ENCODE peak calls at places on chromosomes 11 and 22, in eight cellular contexts. H is GM06990, S is choroid plexus epithelial cell, D is AG09309, T is AG04449, U is AG04450, W is thoracic aorta, V is HFF-Myc. P is an unnamed sample.

GRCh38 chr11:112511906-112512305 is 251.2 kb upstream of the PLET1 start:
- DNase-seq in H (no peak), S (no peak), D (no peak), T (no peak), U (no peak), W (no peak), V (no peak), P (no peak)

GRCh38 chr11:130486981-130487380 is 38.5 kb downstream of the ADAMTS15 start:
- DNase-seq in H (no peak), S (no peak), D (no peak), T (no peak), U (no peak), W (no peak), V (no peak), P (no peak)

GRCh38 chr11:46238078-46238966 is 39.1 kb upstream of the CREB3L1 start:
- DNase-seq in H (peak), S (peak), D (no peak), T (no peak), U (no peak), W (no peak), V (no peak), P (peak)

GRCh38 chr22:41446057-41446501 is 522 bp downstream of the TOB2 start:
- DNase-seq in H (no peak), S (peak), D (no peak), T (no peak), U (no peak), W (no peak), V (no peak), P (no peak)

GRCh38 chr22:39716534-39716933 is 146.0 kb downstream of the CACNA1I start:
- DNase-seq in H (no peak), S (no peak), D (no peak), T (no peak), U (no peak), W (no peak), V (no peak), P (no peak)

GRCh38 chr11:65553301-65554001 is 4.7 kb downstream of the LTBP3 start:
- DNase-seq in H (peak), S (no peak), D (no peak), T (no peak), U (no peak), W (no peak), V (no peak), P (no peak)

GRCh38 chr11:116881153-116881552 is 43.7 kb upstream of the APOA1 start:
- DNase-seq in H (no peak), S (no peak), D (no peak), T (no peak), U (no peak), W (no peak), V (no peak), P (peak)

GRCh38 chr11:104897891-104898684 is at the start of gene CASP12:
- DNase-seq in H (peak), S (peak), D (no peak), T (no peak), U (no peak), W (no peak), V (no peak), P (no peak)

GRCh38 chr11:128338806-128339205 is 248.6 kb downstream of the ETS1 start:
- DNase-seq in H (no peak), S (no peak), D (no peak), T (peak), U (no peak), W (no peak), V (no peak), P (no peak)

GRCh38 chr22:26124991-26125725 is 44.1 kb upstream of the SEZ6L start:
- DNase-seq in H (no peak), S (no peak), D (no peak), T (no peak), U (no peak), W (no peak), V (no peak), P (no peak)

GRCh38 chr11:62588966-62589637 is 2.2 kb downstream of the TUT1 start:
- DNase-seq in H (no peak), S (peak), D (no peak), T (no peak), U (no peak), W (no peak), V (no peak), P (no peak)

GRCh38 chr22:22909605-22910271 is 22.1 kb downstream of the IGLL5 start:
- DNase-seq in H (no peak), S (no peak), D (no peak), T (no peak), U (no peak), W (no peak), V (no peak), P (no peak)

GRCh38 chr22:30444632-30445437 is 19.3 kb downstream of the MTFP1 start:
- DNase-seq in H (peak), S (peak), D (no peak), T (no peak), U (no peak), W (no peak), V (no peak), P (peak)

GRCh38 chr11:70466154-70466553 is 67.8 kb downstream of the CTTN start:
- DNase-seq in H (no peak), S (peak), D (no peak), T (no peak), U (no peak), W (no peak), V (no peak), P (no peak)

GRCh38 chr22:19105867-19106802 is 16.1 kb downstream of the DGCR2 start:
- DNase-seq in H (no peak), S (no peak), D (no peak), T (no peak), U (no peak), W (no peak), V (no peak), P (no peak)

GRCh38 chr11:71251761-71252433 is 480 bp downstream of the SHANK2 start:
- DNase-seq in H (peak), S (no peak), D (no peak), T (no peak), U (no peak), W (no peak), V (no peak), P (no peak)

GRCh38 chr22:48841881-48842582 is 985.6 kb downstream of the BRD1 start:
- DNase-seq in H (no peak), S (no peak), D (no peak), T (no peak), U (no peak), W (no peak), V (no peak), P (no peak)
- TF ChIP-seq CTCF in H (no peak), S (no peak), D (no peak), T (no peak), U (no peak), W (no peak), V (no peak), P (no peak)

GRCh38 chr22:18035740-18036139 is 11.4 kb upstream of the MICAL3 start:
- DNase-seq in H (no peak), S (peak), D (no peak), T (no peak), U (no peak), W (no peak), V (no peak), P (no peak)
- H3K4me3 ChIP-seq in H (no peak), S (no peak), D (no peak), T (no peak), U (no peak), W (no peak), V (no peak), P (no peak)

GRCh38 chr11:13949876-13950275 is 12.6 kb upstream of the SPON1 start:
- DNase-seq in H (no peak), S (peak), D (no peak), T (no peak), U (no peak), W (no peak), V (no peak), P (no peak)
- TF ChIP-seq CTCF in H (no peak), S (no peak), D (no peak), T (no peak), U (no peak), W (no peak), V (no peak), P (no peak)

GRCh38 chr11:119006696-119007095 is 8.8 kb downstream of the CENATAC start:
- DNase-seq in H (no peak), S (no peak), D (no peak), T (no peak), U (no peak), W (no peak), V (no peak), P (no peak)
- H3K4me3 ChIP-seq in H (no peak), S (no peak), D (no peak), T (no peak), U (no peak), W (no peak), V (no peak), P (no peak)

GRCh38 chr11:14306481-14306880 is 52.5 kb downstream of the RRAS2 start:
- DNase-seq in H (no peak), S (no peak), D (no peak), T (no peak), U (no peak), W (no peak), V (no peak), P (no peak)
- TF ChIP-seq CTCF in H (peak), S (peak), D (no peak), T (no peak), U (no peak), W (no peak), V (no peak), P (no peak)

GRCh38 chr11:64164392-64165312 is 1.3 kb downstream of the MACROD1 start:
- DNase-seq in H (no peak), S (no peak), D (no peak), T (no peak), U (no peak), W (no peak), V (no peak), P (no peak)
- H3K4me3 ChIP-seq in H (no peak), S (peak), D (peak), T (peak), U (peak), W (peak), V (peak), P (peak)

DNA sequence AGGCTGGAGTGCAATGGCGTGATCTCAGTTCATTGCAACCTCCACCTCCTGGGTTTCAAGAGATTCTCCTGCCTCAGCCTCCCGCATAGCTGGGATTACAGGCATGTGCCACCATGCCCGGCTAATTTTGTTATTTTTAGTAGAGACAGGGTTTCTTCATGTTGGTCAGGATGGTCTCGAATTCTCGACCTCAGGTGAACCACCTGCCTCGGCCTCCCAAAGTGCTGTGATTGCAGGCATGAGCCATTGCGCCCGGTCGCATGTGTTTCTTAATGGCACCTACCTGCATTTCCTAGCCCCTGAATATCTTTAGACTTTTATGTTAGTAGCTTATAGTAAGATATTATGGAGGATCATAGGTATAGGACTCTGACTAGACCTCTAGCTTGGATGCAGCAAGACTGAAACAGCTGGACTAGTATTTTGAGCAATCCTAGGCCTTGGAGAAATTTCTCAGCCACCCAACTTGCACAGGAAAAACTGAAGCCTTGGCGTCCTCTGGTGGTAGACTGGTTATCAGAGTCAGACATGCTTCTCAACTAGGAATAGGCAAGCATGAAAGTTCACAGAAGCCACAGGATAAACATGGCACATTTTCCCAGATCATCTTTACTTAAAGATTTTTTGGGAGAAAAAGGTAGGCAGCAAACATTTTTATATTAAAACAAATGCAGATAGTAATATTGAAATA is 22.7 kb upstream of the C1QTNF4 start:
- DNase-seq in H (no peak), S (peak), D (peak), T (peak), U (peak), W (no peak), V (peak), P (peak)
- TF ChIP-seq CTCF in H (peak), S (peak), D (peak), T (peak), U (peak), W (peak), V (peak), P (peak)

GRCh38 chr11:64305691-64306562 is 603 bp downstream of the ESRRA start:
- DNase-seq in H (peak), S (peak), D (no peak), T (no peak), U (no peak), W (no peak), V (no peak), P (peak)
- H3K4me3 ChIP-seq in H (peak), S (peak), D (peak), T (peak), U (peak), W (peak), V (peak), P (peak)

GRCh38 chr11:9094420-9094819 is 3.0 kb upstream of the SCUBE2 start:
- DNase-seq in H (no peak), S (no peak), D (no peak), T (no peak), U (no peak), W (no peak), V (no peak), P (no peak)

GRCh38 chr11:9095421-9095820 is 4.0 kb upstream of the SCUBE2 start:
- DNase-seq in H (no peak), S (no peak), D (no peak), T (no peak), U (no peak), W (no peak), V (no peak), P (no peak)

GRCh38 chr11:9092085-9092484 is 686 bp upstream of the SCUBE2 start:
- DNase-seq in H (no peak), S (no peak), D (no peak), T (no peak), U (no peak), W (no peak), V (no peak), P (no peak)

GRCh38 chr11:9091044-9091936 is at the start of gene SCUBE2:
- DNase-seq in H (no peak), S (no peak), D (no peak), T (no peak), U (no peak), W (no peak), V (no peak), P (no peak)

GRCh38 chr11:9092846-9093778 is 1.7 kb upstream of the SCUBE2 start:
- DNase-seq in H (no peak), S (peak), D (no peak), T (no peak), U (no peak), W (no peak), V (no peak), P (no peak)
- TF ChIP-seq CTCF in H (peak), S (peak), D (peak), T (peak), U (peak), W (peak), V (peak), P (peak)

GRCh38 chr11:35163707-35164496 is 24.9 kb downstream of the CD44 start:
- DNase-seq in H (no peak), S (peak), D (no peak), T (no peak), U (no peak), W (no peak), V (no peak), P (no peak)
- H3K4me3 ChIP-seq in H (no peak), S (no peak), D (no peak), T (no peak), U (no peak), W (no peak), V (no peak), P (no peak)